ENCODE peak calls at places on chromosomes 11 and 22, in six cellular contexts. N is thoracic aorta, T is brain microvascular endothelial cell, S is uterus, E is fibroblast of lung, H is transverse colon. Z is an unnamed sample.

GRCh38 chr11:93005239-93005638 is 35.8 kb downstream of the MTNR1B start:
- DNase-seq in S (no peak), N (no peak), E (peak; percentile 69), T (no peak), H (no peak), Z (no peak)

GRCh38 chr11:106706355-106706754 is 311.9 kb downstream of the GUCY1A2 start:
- DNase-seq in T (peak; percentile 80), N (no peak), H (no peak), E (peak; percentile 86), S (no peak), Z (no peak)

GRCh38 chr11:105004021-105004420 is 18.9 kb downstream of the CASP5 start:
- DNase-seq in N (no peak), S (no peak), H (no peak), T (peak; percentile 5), E (no peak), Z (no peak)

GRCh38 chr11:7532395-7532794 is 18.6 kb downstream of the PPFIBP2 start:
- DNase-seq in N (no peak), T (no peak), E (no peak), H (no peak), S (no peak), Z (no peak)

GRCh38 chr11:113173023-113173594 is 141.3 kb upstream of the TTC12 start:
- DNase-seq in S (no peak), E (no peak), H (no peak), T (no peak), N (no peak), Z (no peak)

GRCh38 chr11:93024376-93024775 is 54.9 kb downstream of the MTNR1B start:
- DNase-seq in N (no peak), E (peak; percentile 32), S (no peak), T (no peak), H (no peak), Z (no peak)

GRCh38 chr11:72575533-72576170 is 98.6 kb downstream of the PDE2A start:
- DNase-seq in E (no peak), S (no peak), H (no peak), N (peak; percentile 1), T (no peak), Z (no peak)

GRCh38 chr11:29318134-29318845 is 698.5 kb downstream of the KCNA4 start:
- DNase-seq in N (no peak), H (no peak), T (peak; percentile 66), S (no peak), E (peak; percentile 96), Z (no peak)

GRCh38 chr22:38824587-38824986 is 19.2 kb downstream of the NPTXR start:
- DNase-seq in T (peak; percentile 66), S (no peak), N (no peak), E (peak; percentile 62), H (peak; percentile 31), Z (no peak)

GRCh38 chr11:45334410-45334809 is 48.3 kb upstream of the SYT13 start:
- DNase-seq in H (no peak), N (no peak), E (no peak), S (no peak), T (no peak), Z (no peak)
- TF ChIP-seq CTCF in H (no peak), N (no peak), E (no peak), S (no peak), T (no peak), Z (no peak)

GRCh38 chr11:119663279-119663678 is 65.7 kb downstream of the NECTIN1 start:
- DNase-seq in E (no peak), N (no peak), S (no peak), T (no peak), H (no peak), Z (no peak)

GRCh38 chr11:119666061-119666460 is 62.9 kb downstream of the NECTIN1 start:
- DNase-seq in T (no peak), S (no peak), H (no peak), E (no peak), N (no peak), Z (no peak)

GRCh38 chr11:119664701-119665420 is 64.1 kb downstream of the NECTIN1 start:
- DNase-seq in T (no peak), E (no peak), N (no peak), H (no peak), S (no peak), Z (no peak)

GRCh38 chr11:119666463-119667131 is 62.4 kb downstream of the NECTIN1 start:
- DNase-seq in S (peak; percentile 77), N (no peak), T (peak; percentile 35), E (peak; percentile 25), H (peak; percentile 79), Z (peak; percentile 70)

GRCh38 chr11:119664063-119664572 is 64.9 kb downstream of the NECTIN1 start:
- DNase-seq in T (no peak), E (no peak), N (no peak), H (no peak), S (no peak), Z (no peak)
- TF ChIP-seq CTCF in T (no peak), E (no peak), N (no peak), H (no peak), S (no peak), Z (no peak)

DNA sequence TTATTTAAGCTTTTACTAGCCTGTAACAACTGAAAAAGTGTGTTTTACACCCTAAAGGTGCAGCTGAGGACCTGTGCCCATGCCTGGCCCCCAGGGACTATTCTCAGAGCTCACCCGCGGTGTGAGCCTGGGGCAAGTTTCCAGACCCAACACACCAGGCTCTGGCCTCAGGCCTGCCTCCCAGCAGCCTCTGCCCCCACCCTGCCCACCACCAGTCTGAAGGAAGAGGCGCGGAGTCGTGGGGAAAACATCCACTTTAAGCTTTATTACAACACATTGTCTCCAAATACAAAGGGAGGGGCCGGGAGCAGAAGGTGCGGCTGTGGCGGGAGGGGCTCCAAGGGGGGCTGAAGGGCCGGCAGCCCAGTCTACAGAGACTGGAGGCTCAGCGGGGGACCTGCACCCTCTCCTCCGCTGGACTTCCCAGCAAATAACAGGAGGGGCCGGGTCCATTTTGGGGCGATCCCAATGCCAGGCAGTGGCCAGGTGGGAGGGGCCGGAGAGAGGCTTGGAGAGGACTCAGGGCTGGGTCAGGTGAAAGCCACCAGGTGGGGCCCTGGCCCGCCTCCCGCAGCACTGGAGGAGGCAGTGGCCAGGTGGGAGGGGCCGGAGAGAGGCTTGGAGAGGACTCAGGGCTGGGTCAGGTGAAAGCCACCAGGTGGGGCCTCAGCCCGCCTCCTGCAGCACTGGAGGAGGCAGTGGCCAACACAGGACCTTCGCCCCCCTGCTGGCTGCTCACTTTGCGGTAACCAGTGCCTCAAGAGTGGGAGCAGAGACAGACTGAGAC is 18.1 kb downstream of the DUSP8 start:
- DNase-seq in T (no peak), E (no peak), S (no peak), H (peak; percentile 89), N (no peak), Z (no peak)
- TF ChIP-seq CTCF in T (no peak), E (no peak), S (peak; percentile 3), H (peak; percentile 28), N (no peak), Z (no peak)

DNA sequence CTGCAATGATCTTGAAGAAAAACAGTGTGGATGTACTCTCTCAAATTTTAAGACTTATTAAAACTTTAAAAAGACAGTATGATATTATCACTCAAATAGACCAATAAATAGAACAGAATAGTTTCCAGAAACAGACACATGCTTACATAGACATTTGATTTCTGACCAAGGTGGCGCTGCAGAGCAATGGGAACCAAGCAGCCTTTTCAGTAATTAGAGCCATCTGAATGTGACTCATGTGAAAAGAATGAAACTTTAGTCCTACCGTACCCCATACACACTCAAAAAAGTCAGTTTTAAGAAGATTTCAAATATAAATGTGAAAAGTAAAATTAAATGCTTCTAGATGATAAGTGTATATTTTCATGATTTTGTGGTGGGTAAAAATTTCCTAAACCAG is 74.2 kb upstream of the MS4A8 start:
- DNase-seq in S (no peak), T (peak; percentile 70), H (no peak), N (no peak), E (peak; percentile 2), Z (no peak)
- TF ChIP-seq CTCF in S (no peak), T (peak; percentile 51), H (no peak), N (no peak), E (no peak), Z (peak; percentile 20)